ENCODE peak calls at places on chromosomes 16 and 17, in five cellular contexts. T is psoas muscle, G is AML-193, B is ureter, N is OCI-LY7. R is an unnamed sample.
A peak's percentile ranks its signal among the peaks of the same experiment; 100 is the strongest.

GRCh38 chr17:28885951-28886350 is 11.6 kb downstream of the FLOT2 start:
- DNase-seq in N (no peak), T (no peak), G (no peak), B (no peak), R (no peak)

GRCh38 chr17:7914771-7915610 is 1.1 kb downstream of the RNF227 start:
- DNase-seq in G (no peak), B (no peak), T (no peak), N (no peak), R (no peak)

GRCh38 chr17:65013613-65014391 is 42.7 kb downstream of the GNA13 start:
- DNase-seq in G (peak; percentile 9), T (no peak), N (no peak), B (no peak), R (no peak)

GRCh38 chr17:57649731-57650484 is 95.2 kb downstream of the CCDC182 start:
- DNase-seq in G (no peak), T (no peak), B (no peak), N (no peak), R (no peak)

GRCh38 chr17:8698142-8699050 is 46.2 kb downstream of the CCDC42 start:
- DNase-seq in N (no peak), T (no peak), B (no peak), G (no peak), R (no peak)

GRCh38 chr16:74999683-75000480 is 1.1 kb downstream of the ZNRF1 start:
- DNase-seq in T (peak; percentile 64), B (peak; percentile 73), G (no peak), N (peak; percentile 53), R (peak; percentile 24)

GRCh38 chr17:37124825-37125181 is 176.0 kb downstream of the AATF start:
- DNase-seq in N (no peak), B (no peak), G (no peak), T (no peak), R (no peak)

GRCh38 chr17:246851-247421 is 65.5 kb upstream of the DOC2B start:
- DNase-seq in T (peak; percentile 42), B (no peak), G (no peak), N (no peak), R (no peak)

GRCh38 chr17:75654176-75654575 is 12.8 kb downstream of the RECQL5 start:
- DNase-seq in G (no peak), N (no peak), B (no peak), T (no peak), R (no peak)

GRCh38 chr16:55899857-55900256 is 24.7 kb upstream of the CES5A start:
- DNase-seq in N (no peak), T (no peak), G (no peak), B (no peak), R (no peak)

GRCh38 chr16:31351246-31351936 is 3.6 kb upstream of the ITGAX start:
- DNase-seq in T (no peak), N (no peak), G (no peak), B (no peak), R (no peak)

GRCh38 chr17:40598928-40599627 is 33.8 kb upstream of the CCR7 start:
- DNase-seq in T (peak; percentile 64), B (no peak), G (no peak), N (peak; percentile 76), R (peak; percentile 36)

GRCh38 chr17:81599719-81600486 is 37.0 kb downstream of the NPLOC4 start:
- DNase-seq in G (no peak), N (no peak), T (no peak), B (no peak), R (no peak)

R was measured in NAMALWA.